ENCODE peak calls at places on chromosomes 6 and 20, in six cellular contexts. K is lower leg skin, T is endothelial cell of umbilical vein, Z is AG04449, U is astrocyte of the spinal cord, C is osteoblast. L is an unnamed sample.

GRCh38 chr6:1390071-1390804 is 862 bp downstream of the FOXF2 start:
- DNase-seq in K (no peak), T (peak), Z (no peak), U (no peak), C (peak), L (peak)

GRCh38 chr6:15922510-15923307 is 206.2 kb upstream of the MYLIP start:
- DNase-seq in K (no peak), T (peak), Z (peak), U (peak), C (no peak), L (peak)

GRCh38 chr20:22732751-22733150 is 148.4 kb upstream of the FOXA2 start:
- DNase-seq in K (no peak), T (no peak), Z (no peak), U (no peak), C (no peak), L (no peak)

GRCh38 chr20:62984666-62985065 is 22.1 kb downstream of the BHLHE23 start:
- DNase-seq in K (no peak), T (no peak), Z (no peak), U (no peak), C (no peak), L (no peak)

GRCh38 chr6:44062771-44063560 is 64.3 kb downstream of the MRPL14 start:
- DNase-seq in K (no peak), T (no peak), Z (no peak), U (no peak), C (peak), L (no peak)

GRCh38 chr20:11716239-11716944 is 201.3 kb upstream of the BTBD3 start:
- DNase-seq in K (no peak), T (peak), Z (peak), U (peak), C (peak), L (peak)

GRCh38 chr6:16095180-16095579 is 33.7 kb upstream of the MYLIP start:
- DNase-seq in K (no peak), T (no peak), Z (no peak), U (no peak), C (no peak), L (no peak)

GRCh38 chr20:16001286-16001685 is 572.0 kb downstream of the KIF16B start:
- DNase-seq in K (no peak), T (no peak), Z (no peak), U (no peak), C (no peak), L (no peak)

GRCh38 chr20:45432294-45432693 is 16.4 kb downstream of the PIGT start:
- DNase-seq in K (no peak), T (peak), Z (no peak), U (no peak), C (no peak), L (no peak)

GRCh38 chr6:22147983-22148797 is 148.6 kb downstream of the PRL start:
- DNase-seq in K (no peak), T (peak), Z (peak), U (peak), C (peak), L (peak)

GRCh38 chr6:89298680-89299450 is 16.2 kb downstream of the GABRR2 start:
- DNase-seq in K (no peak), T (peak), Z (no peak), U (peak), C (no peak), L (no peak)

GRCh38 chr6:16236648-16237199 is 1.7 kb upstream of the GMPR start:
- DNase-seq in K (no peak), T (peak), Z (no peak), U (peak), C (no peak), L (peak)

GRCh38 chr20:30815577-30816181 is 441.8 kb upstream of the DEFB115 start:
- DNase-seq in K (no peak), T (no peak), Z (no peak), U (no peak), C (peak), L (no peak)

GRCh38 chr6:154096316-154096715 is 57.3 kb downstream of the OPRM1 start:
- DNase-seq in K (no peak), T (no peak), Z (no peak), U (no peak), C (no peak), L (no peak)

GRCh38 chr6:163504984-163505640 is 90.6 kb downstream of the QKI start:
- DNase-seq in K (no peak), T (no peak), Z (no peak), U (no peak), C (no peak), L (no peak)

GRCh38 chr6:16769986-16770376 is 8.7 kb upstream of the ATXN1 start:
- DNase-seq in K (no peak), T (peak), Z (no peak), U (peak), C (peak), L (peak)

GRCh38 chr6:113381957-113382356 is 475.2 kb upstream of the MARCKS start:
- DNase-seq in K (peak), T (peak), Z (no peak), U (peak), C (no peak), L (peak)

GRCh38 chr6:3383525-3383924 is 73.3 kb downstream of the SLC22A23 start:
- DNase-seq in K (peak), T (no peak), Z (no peak), U (peak), C (no peak), L (no peak)

GRCh38 chr6:11653028-11653583 is 115.6 kb downstream of the TMEM170B start:
- DNase-seq in K (no peak), T (peak), Z (peak), U (peak), C (peak), L (peak)

GRCh38 chr6:134014588-134015137 is 37.8 kb downstream of the SLC2A12 start:
- DNase-seq in K (no peak), T (no peak), Z (no peak), U (no peak), C (no peak), L (no peak)

GRCh38 chr6:167893416-167893815 is 66.7 kb downstream of the AFDN start:
- DNase-seq in K (no peak), T (no peak), Z (no peak), U (peak), C (peak), L (peak)

GRCh38 chr6:150286919-150287318 is 81.9 kb upstream of the IYD start:
- DNase-seq in K (no peak), T (no peak), Z (no peak), U (no peak), C (no peak), L (no peak)

GRCh38 chr6:130870179-130870881 is 43.1 kb downstream of the SMLR1 start:
- DNase-seq in K (no peak), T (no peak), Z (no peak), U (no peak), C (no peak), L (no peak)

GRCh38 chr20:40416274-40416673 is 272.8 kb downstream of the MAFB start:
- DNase-seq in K (peak), T (no peak), Z (no peak), U (no peak), C (no peak), L (no peak)

GRCh38 chr20:7744411-7744810 is 195.8 kb downstream of the HAO1 start:
- DNase-seq in K (no peak), T (no peak), Z (peak), U (peak), C (no peak), L (peak)

GRCh38 chr6:38337819-38338465 is 301.8 kb downstream of the BTBD9 start:
- DNase-seq in K (no peak), T (peak), Z (no peak), U (peak), C (peak), L (peak)

GRCh38 chr6:90286884-90287488 is 9.7 kb downstream of the BACH2 start:
- DNase-seq in K (no peak), T (peak), Z (no peak), U (peak), C (no peak), L (peak)

GRCh38 chr6:168623736-168624135 is 182.8 kb downstream of the SMOC2 start:
- DNase-seq in K (no peak), T (no peak), Z (no peak), U (no peak), C (no peak), L (no peak)

GRCh38 chr6:5994234-5994998 is 12.3 kb downstream of the NRN1 start:
- DNase-seq in K (no peak), T (no peak), Z (no peak), U (no peak), C (peak), L (no peak)

GRCh38 chr6:7543761-7544424 is 2.4 kb downstream of the DSP start:
- DNase-seq in K (no peak), T (no peak), Z (no peak), U (peak), C (peak), L (no peak)

GRCh38 chr6:112956696-112957525 is 609.8 kb downstream of the RFPL4B start:
- DNase-seq in K (no peak), T (peak), Z (peak), U (peak), C (peak), L (peak)

GRCh38 chr20:32333181-32333987 is 24.7 kb upstream of the ASXL1 start:
- DNase-seq in K (no peak), T (peak), Z (no peak), U (no peak), C (no peak), L (no peak)

GRCh38 chr6:170087946-170088348 is 202.9 kb downstream of the DLL1 start:
- DNase-seq in K (no peak), T (no peak), Z (no peak), U (no peak), C (peak), L (no peak)

GRCh38 chr20:46002008-46002407 is 6.7 kb upstream of the MMP9 start:
- DNase-seq in K (no peak), T (no peak), Z (no peak), U (no peak), C (no peak), L (no peak)

GRCh38 chr20:35511814-35512420 is 17.5 kb downstream of the C20orf173 start:
- DNase-seq in K (no peak), T (peak), Z (no peak), U (peak), C (peak), L (peak)

GRCh38 chr6:63923139-63923739 is 287.6 kb downstream of the PHF3 start:
- DNase-seq in K (no peak), T (peak), Z (no peak), U (peak), C (peak), L (peak)
- TF ChIP-seq CTCF in K (no peak), T (peak), Z (peak), U (peak), C (peak), L (peak)

GRCh38 chr6:31358302-31358701 is 1.3 kb upstream of the HLA-B start:
- DNase-seq in K (no peak), T (no peak), Z (no peak), U (no peak), C (no peak), L (no peak)

GRCh38 chr6:31354788-31355539 is 2.0 kb downstream of the HLA-B start:
- DNase-seq in K (no peak), T (no peak), Z (no peak), U (no peak), C (no peak), L (no peak)

GRCh38 chr6:31355540-31355988 is 1.4 kb downstream of the HLA-B start:
- DNase-seq in K (no peak), T (no peak), Z (no peak), U (no peak), C (no peak), L (no peak)

GRCh38 chr6:31356946-31357466 is at the start of gene HLA-B:
- DNase-seq in K (peak), T (peak), Z (peak), U (peak), C (peak), L (peak)

DNA sequence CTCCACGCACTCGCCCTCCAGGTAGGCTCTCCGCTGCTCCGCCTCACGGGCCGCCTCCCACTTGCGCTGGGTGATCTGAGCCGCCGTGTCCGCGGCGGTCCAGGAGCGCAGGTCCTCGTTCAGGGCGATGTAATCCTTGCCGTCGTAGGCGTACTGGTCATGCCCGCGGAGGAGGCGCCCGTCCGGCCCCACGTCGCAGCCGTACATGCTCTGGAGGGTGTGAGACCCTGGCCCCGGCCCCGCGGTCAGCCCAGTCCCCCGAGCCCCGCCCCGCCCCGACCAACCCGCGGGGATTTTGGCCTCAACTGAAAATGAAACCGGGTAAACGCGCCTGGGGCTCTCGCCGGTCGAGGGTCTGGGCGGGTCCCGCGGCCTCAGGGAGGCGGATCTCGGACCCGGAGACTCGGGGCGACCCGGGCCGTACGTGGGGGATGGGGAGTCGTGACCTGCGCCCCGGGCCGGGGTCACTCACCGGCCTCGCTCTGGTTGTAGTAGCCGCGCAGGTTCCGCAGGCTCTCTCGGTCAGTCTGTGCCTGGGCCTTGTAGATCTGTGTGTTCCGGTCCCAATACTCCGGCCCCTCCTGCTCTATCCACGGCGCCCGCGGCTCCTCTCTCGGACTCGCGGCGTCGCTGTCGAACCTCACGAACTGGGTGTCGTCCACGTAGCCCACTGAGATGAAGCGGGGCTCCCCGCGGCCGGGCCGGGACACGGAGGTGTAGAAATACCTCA is 598 bp downstream of the HLA-B start:
- DNase-seq in K (no peak), T (peak), Z (no peak), U (no peak), C (peak), L (no peak)
- TF ChIP-seq CTCF in K (no peak), T (no peak), Z (no peak), U (no peak), C (no peak), L (no peak)

GRCh38 chr6:33164665-33165373 is 27.4 kb downstream of the COL11A2 start:
- DNase-seq in K (no peak), T (no peak), Z (no peak), U (no peak), C (peak), L (no peak)

GRCh38 chr6:33162471-33162870 is 29.8 kb downstream of the COL11A2 start:
- DNase-seq in K (no peak), T (no peak), Z (no peak), U (no peak), C (peak), L (no peak)

GRCh38 chr6:33165581-33166258 is 26.5 kb downstream of the COL11A2 start:
- DNase-seq in K (no peak), T (no peak), Z (no peak), U (no peak), C (peak), L (no peak)

GRCh38 chr6:33163540-33163939 is 28.7 kb downstream of the COL11A2 start:
- DNase-seq in K (no peak), T (no peak), Z (no peak), U (no peak), C (peak), L (no peak)

DNA sequence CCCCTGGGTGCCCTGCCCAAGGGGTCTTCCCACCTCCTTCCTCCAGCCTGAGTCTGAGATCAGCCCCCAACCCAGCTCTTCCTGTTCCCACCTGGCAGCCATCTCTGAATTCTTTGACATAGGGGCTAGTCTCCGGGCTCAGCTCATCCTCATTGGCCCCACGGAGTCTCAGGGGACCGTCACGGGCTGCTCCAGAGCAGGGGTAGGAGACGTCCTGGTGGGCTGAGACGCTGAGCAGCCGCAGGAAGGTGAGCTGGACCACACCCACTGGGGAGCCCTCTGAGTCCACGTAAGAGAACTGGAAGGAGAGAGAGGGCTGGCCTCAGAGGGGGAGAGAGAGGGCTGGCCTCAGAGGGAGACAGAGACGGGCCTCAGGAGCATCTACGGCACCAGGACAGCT is 28.1 kb downstream of the COL11A2 start:
- DNase-seq in K (no peak), T (no peak), Z (no peak), U (no peak), C (peak), L (no peak)
- TF ChIP-seq CTCF in K (no peak), T (no peak), Z (no peak), U (no peak), C (no peak), L (no peak)

DNA sequence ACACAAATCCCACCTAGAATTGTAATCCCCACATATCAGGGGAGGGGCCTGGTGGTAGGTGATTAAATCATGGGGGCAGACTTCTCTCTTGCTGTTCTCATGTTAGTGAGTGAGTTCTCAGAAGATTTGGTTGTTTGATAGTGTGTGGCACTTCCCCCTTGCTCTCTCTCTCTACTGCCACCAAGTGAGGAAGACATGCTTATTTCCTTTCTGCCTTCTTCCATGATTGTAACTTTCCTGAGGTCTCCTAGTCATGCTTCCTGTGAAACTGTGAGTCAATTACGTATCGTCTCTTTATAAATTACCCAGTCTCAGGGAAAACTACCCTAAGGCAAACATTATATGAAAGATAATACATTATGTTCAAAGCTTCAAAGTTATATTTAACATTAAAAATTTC is 1297.5 kb upstream of the CITED2 start:
- DNase-seq in K (no peak), T (peak), Z (no peak), U (no peak), C (no peak), L (no peak)
- TF ChIP-seq CTCF in K (no peak), T (no peak), Z (no peak), U (no peak), C (no peak), L (no peak)

GRCh38 chr20:34022154-34022842 is 28.6 kb downstream of the RALY start:
- DNase-seq in K (no peak), T (peak), Z (no peak), U (no peak), C (peak), L (peak)
- TF ChIP-seq CTCF in K (no peak), T (peak), Z (peak), U (peak), C (peak), L (peak)

GRCh38 chr6:106685833-106686232 is 56.5 kb downstream of the QRSL1 start:
- DNase-seq in K (no peak), T (no peak), Z (peak), U (peak), C (peak), L (peak)

GRCh38 chr6:106684011-106684410 is 54.6 kb downstream of the QRSL1 start:
- DNase-seq in K (no peak), T (no peak), Z (no peak), U (no peak), C (no peak), L (no peak)

GRCh38 chr6:106692112-106692822 is 62.9 kb downstream of the QRSL1 start:
- DNase-seq in K (peak), T (peak), Z (peak), U (peak), C (peak), L (peak)

GRCh38 chr6:106692823-106693216 is 63.4 kb downstream of the QRSL1 start:
- DNase-seq in K (no peak), T (no peak), Z (no peak), U (no peak), C (no peak), L (no peak)

GRCh38 chr6:106688177-106688951 is 59.0 kb downstream of the QRSL1 start:
- DNase-seq in K (no peak), T (no peak), Z (no peak), U (no peak), C (no peak), L (no peak)
- TF ChIP-seq CTCF in K (no peak), T (no peak), Z (no peak), U (no peak), C (peak), L (no peak)

L was measured in HFFc6.